ENCODE peak calls at places on chromosomes 2 and 18, in nine cellular contexts. V is GM23338, R is spleen, H is prostate gland, L is stomach, Z is SK-N-SH, I is HCT116, M is breast epithelium, Y is sigmoid colon. K is an unnamed sample.

GRCh38 chr2:158297606-158298005 is 158.9 kb downstream of the CCDC148 start:
- DNase-seq in I (no peak), L (no peak), H (no peak), Y (no peak), M (peak), Z (no peak), V (no peak), R (no peak), K (no peak)

GRCh38 chr18:78825168-78825567 is 154.4 kb upstream of the SALL3 start:
- DNase-seq in V (no peak), Y (no peak), Z (no peak), H (no peak), M (no peak), L (no peak), R (no peak), I (no peak), K (no peak)

GRCh38 chr2:196399736-196400691 is 228.6 kb upstream of the STK17B start:
- DNase-seq in V (no peak), L (no peak), M (no peak), Z (no peak), R (no peak), H (no peak), I (peak), Y (no peak), K (no peak)

GRCh38 chr18:43800584-43800983 is 523.3 kb upstream of the SYT4 start:
- DNase-seq in I (no peak), M (no peak), V (no peak), Y (no peak), R (no peak), Z (no peak), H (no peak), L (no peak), K (no peak)

GRCh38 chr2:15560404-15560987 is 638 bp downstream of the NBAS start:
- DNase-seq in V (peak), M (no peak), R (no peak), Y (no peak), I (no peak), L (no peak), Z (peak), H (peak), K (no peak)

GRCh38 chr2:216109962-216110614 is 940 bp downstream of the XRCC5 start:
- DNase-seq in V (peak), M (no peak), R (no peak), I (peak), H (no peak), Z (no peak), Y (no peak), L (no peak), K (no peak)

GRCh38 chr2:201923436-201923975 is 110.1 kb upstream of the FZD7 start:
- DNase-seq in L (no peak), H (no peak), V (no peak), I (no peak), Z (no peak), Y (no peak), R (no peak), M (no peak), K (no peak)

GRCh38 chr2:27182346-27182745 is 29.5 kb upstream of the ATRAID start:
- DNase-seq in V (no peak), Y (no peak), I (no peak), L (no peak), H (no peak), R (no peak), M (no peak), Z (no peak), K (no peak)

GRCh38 chr2:208000701-208001395 is 24.5 kb downstream of the PLEKHM3 start:
- DNase-seq in M (no peak), L (no peak), Y (no peak), R (no peak), I (no peak), V (no peak), Z (no peak), H (no peak), K (no peak)

GRCh38 chr18:61569176-61569892 is 236.1 kb downstream of the CDH20 start:
- DNase-seq in Y (no peak), L (no peak), R (no peak), Z (no peak), I (no peak), H (no peak), V (peak), M (no peak), K (no peak)

GRCh38 chr2:239882335-239882734 is 142.8 kb downstream of the NDUFA10 start:
- DNase-seq in M (peak), Y (no peak), L (peak), I (peak), V (peak), H (peak), R (no peak), Z (peak), K (no peak)

GRCh38 chr2:239002960-239003932 is 155.4 kb downstream of the TWIST2 start:
- DNase-seq in I (no peak), R (peak), Z (no peak), V (no peak), L (no peak), M (no peak), Y (peak), H (no peak), K (no peak)

GRCh38 chr18:2980607-2980923 is 32.4 kb downstream of the LPIN2 start:
- DNase-seq in R (no peak), M (no peak), H (no peak), Y (no peak), I (no peak), L (no peak), Z (no peak), V (no peak), K (no peak)

GRCh38 chr2:86302320-86302719 is 35.1 kb downstream of the REEP1 start:
- DNase-seq in V (no peak), Y (no peak), M (no peak), I (no peak), R (no peak), H (no peak), Z (no peak), L (no peak), K (no peak)

GRCh38 chr2:12928706-12929291 is 212.1 kb downstream of the TRIB2 start:
- DNase-seq in V (peak), I (no peak), Y (no peak), R (no peak), L (no peak), H (no peak), M (no peak), Z (no peak), K (no peak)

GRCh38 chr2:179995735-179996134 is 11.4 kb downstream of the CWC22 start:
- DNase-seq in R (no peak), Y (no peak), I (no peak), Z (no peak), V (no peak), L (no peak), M (no peak), H (no peak), K (no peak)

GRCh38 chr2:36672199-36672598 is 24.3 kb upstream of the VIT start:
- DNase-seq in H (no peak), L (no peak), V (peak), I (peak), Z (no peak), M (no peak), R (no peak), Y (no peak), K (no peak)

GRCh38 chr2:134142903-134143302 is 111.0 kb upstream of the MGAT5 start:
- DNase-seq in I (no peak), M (no peak), Y (no peak), L (no peak), V (peak), R (no peak), Z (no peak), H (no peak), K (no peak)

GRCh38 chr18:32848836-32849235 is 76.0 kb upstream of the KLHL14 start:
- DNase-seq in Z (no peak), H (no peak), R (no peak), Y (no peak), M (no peak), V (no peak), L (no peak), I (no peak), K (no peak)

GRCh38 chr18:72235422-72235821 is 308.7 kb downstream of the CBLN2 start:
- DNase-seq in I (no peak), Z (no peak), V (no peak), L (no peak), R (no peak), H (no peak), Y (no peak), M (no peak), K (no peak)

GRCh38 chr18:76467371-76468190 is 27.5 kb downstream of the ZNF516 start:
- DNase-seq in V (no peak), Z (peak), M (no peak), R (no peak), I (no peak), Y (peak), L (no peak), H (no peak), K (peak)

GRCh38 chr18:48627216-48627615 is 88.4 kb downstream of the CTIF start:
- DNase-seq in Y (no peak), I (peak), R (no peak), M (no peak), H (no peak), V (no peak), Z (no peak), L (no peak), K (peak)

GRCh38 chr2:82792316-82792715 is 1666.8 kb downstream of the SUCLG1 start:
- DNase-seq in L (no peak), Z (no peak), H (no peak), I (no peak), M (no peak), R (no peak), V (no peak), Y (no peak), K (no peak)

GRCh38 chr2:82795446-82795845 is 1663.6 kb downstream of the SUCLG1 start:
- DNase-seq in H (no peak), Z (no peak), L (no peak), R (no peak), M (no peak), Y (no peak), I (peak), V (no peak), K (no peak)

GRCh38 chr2:82789886-82790276 is 1669.2 kb downstream of the SUCLG1 start:
- DNase-seq in I (no peak), Y (no peak), V (no peak), M (no peak), L (no peak), Z (no peak), H (no peak), R (no peak), K (no peak)

GRCh38 chr2:82796132-82796531 is 1662.9 kb downstream of the SUCLG1 start:
- DNase-seq in V (no peak), H (no peak), R (no peak), Y (no peak), L (no peak), I (no peak), M (no peak), Z (no peak), K (no peak)

DNA sequence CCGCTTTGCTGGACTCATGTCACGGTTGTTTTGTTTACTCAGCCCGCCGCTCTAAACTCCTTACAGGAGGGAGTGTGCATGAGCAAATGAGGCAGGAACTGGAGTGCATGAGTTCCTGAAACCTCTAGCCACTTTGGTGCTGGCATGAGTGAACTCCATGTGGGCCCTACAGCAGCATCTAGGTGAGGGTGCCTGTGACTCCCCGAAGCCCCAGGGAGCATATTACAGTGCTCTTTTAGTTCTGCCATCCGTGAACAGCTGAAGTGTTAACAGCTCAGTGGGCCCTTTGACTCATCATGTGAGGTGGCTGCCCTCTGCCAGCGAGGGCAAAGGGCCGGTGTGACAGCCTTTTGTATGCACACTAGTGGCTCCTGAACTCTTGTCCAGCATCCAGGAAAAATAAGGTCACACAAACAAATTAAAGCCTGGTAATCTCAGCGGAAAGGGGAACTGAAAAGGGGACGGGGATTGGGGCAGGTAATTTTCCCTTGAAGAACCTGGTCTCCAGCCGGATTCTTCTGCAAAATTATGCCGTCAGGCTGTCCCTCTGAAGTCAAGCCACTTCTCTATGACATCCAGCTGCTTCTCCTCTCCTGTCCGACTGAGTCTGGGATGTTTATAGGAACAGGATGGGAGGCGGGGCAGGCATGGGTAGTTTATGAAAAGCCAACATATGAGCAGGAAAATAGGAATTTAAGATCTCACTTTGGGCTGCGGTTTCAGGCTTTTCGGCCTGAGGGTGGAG is 1668.6 kb downstream of the SUCLG1 start:
- DNase-seq in I (no peak), M (no peak), H (no peak), V (no peak), Z (no peak), R (no peak), L (no peak), Y (no peak), K (peak)
- TF ChIP-seq POLR2AphosphoS5 in I (no peak), M (no peak), H (no peak), V (no peak), Z (no peak), R (no peak), L (no peak), Y (no peak), K (no peak)

GRCh38 chr2:111160758-111161157 is 40.0 kb downstream of the BCL2L11 start:
- DNase-seq in Y (no peak), H (no peak), L (no peak), I (no peak), Z (no peak), M (no peak), R (no peak), V (no peak), K (no peak)
- TF ChIP-seq POLR2AphosphoS5 in Y (no peak), H (no peak), L (no peak), I (no peak), Z (no peak), M (no peak), R (no peak), V (no peak), K (no peak)

GRCh38 chr2:237604391-237604790 is 13.9 kb upstream of the RAB17 start:
- DNase-seq in Y (no peak), Z (no peak), R (no peak), L (no peak), H (no peak), I (no peak), M (no peak), V (no peak), K (no peak)

GRCh38 chr2:237603049-237603717 is 12.6 kb upstream of the RAB17 start:
- DNase-seq in M (no peak), V (no peak), I (no peak), Z (no peak), Y (no peak), L (no peak), H (no peak), R (no peak), K (no peak)

GRCh38 chr2:237602409-237602808 is 11.9 kb upstream of the RAB17 start:
- DNase-seq in L (no peak), H (no peak), Y (no peak), M (no peak), V (no peak), R (no peak), Z (no peak), I (no peak), K (no peak)

GRCh38 chr2:237604960-237605359 is 14.4 kb upstream of the RAB17 start:
- DNase-seq in V (no peak), Y (no peak), I (peak), L (peak), H (no peak), M (no peak), Z (no peak), R (no peak), K (no peak)

GRCh38 chr2:237603718-237604362 is 13.3 kb upstream of the RAB17 start:
- DNase-seq in M (peak), L (no peak), Z (no peak), R (no peak), V (peak), Y (no peak), H (no peak), I (no peak), K (no peak)
- TF ChIP-seq POLR2AphosphoS5 in M (peak), L (peak), Z (no peak), R (peak), V (no peak), Y (peak), H (peak), I (no peak), K (no peak)

GRCh38 chr2:211591456-211591855 is 947.1 kb downstream of the ERBB4 start:
- DNase-seq in I (no peak), Z (no peak), H (no peak), M (no peak), R (no peak), L (no peak), V (no peak), Y (no peak), K (no peak)
- TF ChIP-seq POLR2AphosphoS5 in I (no peak), Z (no peak), H (no peak), M (no peak), R (no peak), L (no peak), V (no peak), Y (no peak), K (no peak)

GRCh38 chr2:171318463-171318934 is 115.3 kb downstream of the METTL8 start:
- DNase-seq in H (no peak), R (no peak), M (no peak), Z (no peak), Y (peak), V (peak), L (no peak), I (no peak), K (no peak)

GRCh38 chr2:171316220-171316619 is 117.6 kb downstream of the METTL8 start:
- DNase-seq in M (no peak), H (no peak), Z (no peak), Y (no peak), V (peak), L (no peak), R (no peak), I (no peak), K (no peak)

GRCh38 chr2:171315781-171316180 is 118.0 kb downstream of the METTL8 start:
- DNase-seq in H (no peak), R (no peak), I (no peak), Z (no peak), V (peak), M (no peak), L (no peak), Y (no peak), K (no peak)

GRCh38 chr2:171317492-171318125 is 116.2 kb downstream of the METTL8 start:
- DNase-seq in R (no peak), I (no peak), Y (no peak), H (no peak), L (no peak), V (no peak), M (no peak), Z (no peak), K (no peak)

GRCh38 chr2:171316755-171317337 is 116.9 kb downstream of the METTL8 start:
- DNase-seq in L (no peak), Z (no peak), M (no peak), R (no peak), I (no peak), Y (no peak), H (no peak), V (peak), K (no peak)
- TF ChIP-seq POLR2AphosphoS5 in L (no peak), Z (no peak), M (no peak), R (no peak), I (no peak), Y (no peak), H (no peak), V (no peak), K (no peak)

GRCh38 chr18:69897397-69898108 is 50.1 kb downstream of the CD226 start:
- DNase-seq in Z (no peak), R (no peak), V (no peak), H (no peak), M (no peak), I (no peak), Y (no peak), L (no peak), K (no peak)

GRCh38 chr18:69900941-69901340 is 46.7 kb downstream of the CD226 start:
- DNase-seq in L (no peak), I (no peak), Z (no peak), V (no peak), R (no peak), H (no peak), M (no peak), Y (no peak), K (no peak)

GRCh38 chr18:69894467-69894866 is 53.2 kb downstream of the CD226 start:
- DNase-seq in R (no peak), V (no peak), Y (no peak), M (no peak), L (no peak), H (no peak), I (no peak), Z (no peak), K (no peak)

GRCh38 chr18:69895081-69896047 is 52.3 kb downstream of the CD226 start:
- DNase-seq in H (no peak), M (no peak), L (no peak), Y (no peak), R (no peak), V (no peak), I (no peak), Z (no peak), K (no peak)

DNA sequence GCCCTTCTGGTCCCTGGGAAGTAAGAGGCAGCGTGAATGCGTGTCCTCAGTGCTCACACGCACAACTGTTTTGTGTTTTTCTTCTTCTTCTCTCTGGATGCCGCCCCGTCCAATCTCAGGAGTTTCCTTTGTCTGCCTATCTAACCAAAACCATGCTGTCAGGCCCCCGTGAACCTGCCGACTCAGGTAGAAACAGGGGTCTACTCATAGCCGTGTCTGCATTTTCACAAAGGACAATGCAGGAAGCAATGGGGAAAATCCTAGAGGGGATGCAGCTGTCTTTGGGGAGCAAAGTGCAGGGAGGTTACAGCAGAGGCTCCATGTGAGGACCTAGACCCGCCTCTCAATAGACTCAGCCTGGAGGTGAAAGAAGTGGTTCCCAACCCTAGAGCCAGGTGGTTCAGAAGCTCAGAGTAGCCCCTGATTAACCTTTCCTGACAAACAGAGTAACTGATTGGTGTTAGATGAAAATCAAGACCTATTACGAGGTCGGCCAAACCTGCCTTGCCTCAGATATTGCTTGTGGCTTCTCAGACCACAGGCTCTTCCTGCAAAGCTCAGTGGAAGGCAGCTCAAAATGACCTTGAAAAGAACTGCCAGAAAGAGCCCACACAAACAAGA is 49.3 kb downstream of the CD226 start:
- DNase-seq in Z (no peak), R (no peak), H (no peak), Y (no peak), V (no peak), I (no peak), M (no peak), L (no peak), K (no peak)
- TF ChIP-seq POLR2AphosphoS5 in Z (no peak), R (no peak), H (no peak), Y (no peak), V (no peak), I (no peak), M (no peak), L (no peak), K (no peak)

GRCh38 chr2:231786177-231786916 is at the start of gene COPS7B:
- DNase-seq in Y (peak), M (peak), L (peak), Z (peak), H (peak), I (peak), V (peak), R (peak), K (peak)
- TF ChIP-seq POLR2AphosphoS5 in Y (peak), M (peak), L (peak), Z (peak), H (peak), I (peak), V (peak), R (peak), K (no peak)

GRCh38 chr2:16650287-16651249 is 15.1 kb downstream of the CYRIA start:
- DNase-seq in R (no peak), H (no peak), V (no peak), I (no peak), Y (no peak), Z (no peak), L (no peak), M (no peak), K (no peak)
- TF ChIP-seq POLR2AphosphoS5 in R (no peak), H (no peak), V (no peak), I (no peak), Y (no peak), Z (no peak), L (peak), M (no peak), K (no peak)